ENCODE peak calls at places on chromosome 1, in five cellular contexts. E is GM06990, U is OCI-LY7, L is GM12865, M is cardiac fibroblast. I is an unnamed sample.

GRCh38 chr1:65172936-65173335 is 24.9 kb downstream of the AK4 start:
- DNase-seq in L (no peak), M (no peak), E (no peak), U (no peak), I (no peak)

GRCh38 chr1:89069955-89070354 is 4.9 kb upstream of the GBP1 start:
- DNase-seq in L (no peak), U (peak), E (no peak), M (peak), I (no peak)

GRCh38 chr1:244761279-244761678 is 74.2 kb upstream of the COX20 start:
- DNase-seq in E (no peak), M (no peak), U (no peak), L (no peak), I (no peak)

GRCh38 chr1:145906954-145907755 is 2.7 kb downstream of the ITGA10 start:
- DNase-seq in E (no peak), M (peak), L (no peak), U (no peak), I (no peak)

GRCh38 chr1:159780583-159781582 is at the start of gene DUSP23:
- DNase-seq in U (peak), M (peak), E (peak), L (peak), I (peak)

GRCh38 chr1:46528297-46528955 is 23.0 kb downstream of the KNCN start:
- DNase-seq in M (peak), L (no peak), E (no peak), U (peak), I (no peak)

GRCh38 chr1:204725821-204726448 is 40.4 kb upstream of the LRRN2 start:
- DNase-seq in U (no peak), E (no peak), M (no peak), L (no peak), I (no peak)

GRCh38 chr1:115496904-115497527 is 144.8 kb upstream of the VANGL1 start:
- DNase-seq in M (peak), L (no peak), E (no peak), U (no peak), I (no peak)

GRCh38 chr1:86765073-86765472 is 60.7 kb downstream of the SH3GLB1 start:
- DNase-seq in U (no peak), E (no peak), M (no peak), L (no peak), I (no peak)

GRCh38 chr1:38502772-38503171 is 356.8 kb downstream of the RRAGC start:
- DNase-seq in L (peak), U (peak), E (no peak), M (no peak), I (peak)

GRCh38 chr1:50208296-50208695 is 99.6 kb downstream of the ELAVL4 start:
- DNase-seq in U (no peak), L (no peak), M (no peak), E (no peak), I (no peak)

GRCh38 chr1:228362141-228362883 is 44.3 kb downstream of the TRIM11 start:
- DNase-seq in U (no peak), L (no peak), M (no peak), E (no peak), I (no peak)

GRCh38 chr1:93839307-93839706 is 39.7 kb downstream of the DNTTIP2 start:
- DNase-seq in E (no peak), U (no peak), L (no peak), M (peak), I (no peak)

GRCh38 chr1:243508303-243508713 is 252.5 kb downstream of the SDCCAG8 start:
- DNase-seq in E (no peak), U (no peak), L (no peak), M (no peak), I (no peak)

GRCh38 chr1:245105042-245105441 is 49.7 kb upstream of the KIF26B start:
- DNase-seq in M (no peak), L (no peak), U (no peak), E (no peak), I (no peak)

GRCh38 chr1:199038188-199038587 is 399.3 kb downstream of the PTPRC start:
- DNase-seq in M (no peak), U (no peak), E (no peak), L (no peak), I (no peak)

GRCh38 chr1:200150721-200151120 is 123.2 kb downstream of the NR5A2 start:
- DNase-seq in L (peak), U (no peak), E (no peak), M (peak), I (no peak)

GRCh38 chr1:181033799-181034391 is at the start of gene MR1:
- DNase-seq in E (peak), L (peak), U (peak), M (peak), I (no peak)

GRCh38 chr1:61079898-61080336 is 2.4 kb upstream of the NFIA start:
- DNase-seq in L (no peak), U (no peak), M (peak), E (no peak), I (peak)

GRCh38 chr1:193406901-193407300 is 220.5 kb upstream of the B3GALT2 start:
- DNase-seq in E (peak), L (peak), M (peak), U (peak), I (no peak)

GRCh38 chr1:82318921-82319320 is 518.2 kb downstream of the ADGRL2 start:
- DNase-seq in M (peak), U (no peak), E (no peak), L (no peak), I (no peak)

GRCh38 chr1:26752519-26752918 is 35.2 kb upstream of the PIGV start:
- DNase-seq in L (no peak), E (no peak), M (no peak), U (no peak), I (no peak)

GRCh38 chr1:59128784-59129227 is 168.1 kb upstream of the FGGY start:
- DNase-seq in M (peak), E (no peak), U (no peak), L (no peak), I (no peak)

GRCh38 chr1:236837897-236838296 is 42.8 kb downstream of the MTR start:
- DNase-seq in L (no peak), U (no peak), M (no peak), E (no peak), I (no peak)

GRCh38 chr1:151839457-151840409 is at the start of gene C2CD4D:
- DNase-seq in M (no peak), E (peak), L (peak), U (no peak), I (peak)

GRCh38 chr1:112524251-112524650 is 15.5 kb downstream of the WNT2B start:
- DNase-seq in E (no peak), M (peak), L (no peak), U (no peak), I (no peak)

GRCh38 chr1:30749691-30750583 is 7.6 kb downstream of the LAPTM5 start:
- DNase-seq in U (peak), E (peak), M (no peak), L (peak), I (no peak)

GRCh38 chr1:94540440-94541174 is 952 bp downstream of the F3 start:
- DNase-seq in E (no peak), L (no peak), U (no peak), M (no peak), I (no peak)

GRCh38 chr1:229129306-229130027 is 141.4 kb upstream of the RAB4A start:
- DNase-seq in L (no peak), E (no peak), U (peak), M (no peak), I (no peak)

GRCh38 chr1:147545133-147545532 is 3.8 kb downstream of the BCL9 start:
- DNase-seq in L (peak), M (peak), U (peak), E (peak), I (no peak)

GRCh38 chr1:225754940-225755635 is 22.5 kb upstream of the SRP9 start:
- DNase-seq in U (no peak), L (no peak), M (peak), E (no peak), I (no peak)

GRCh38 chr1:16617101-16617727 is 3.9 kb upstream of the NBPF1 start:
- DNase-seq in M (no peak), U (no peak), E (no peak), L (no peak), I (no peak)

GRCh38 chr1:196034080-196034706 is 574.0 kb downstream of the KCNT2 start:
- DNase-seq in M (no peak), U (no peak), L (no peak), E (no peak), I (no peak)

GRCh38 chr1:17539526-17540254 is at the start of gene ARHGEF10L:
- DNase-seq in M (peak), E (no peak), U (no peak), L (no peak), I (peak)

GRCh38 chr1:240242601-240243144 is 151.0 kb downstream of the FMN2 start:
- DNase-seq in E (no peak), L (no peak), U (no peak), M (peak), I (no peak)

GRCh38 chr1:226444901-226445300 is 37.0 kb upstream of the PARP1 start:
- DNase-seq in U (peak), E (peak), M (no peak), L (peak), I (no peak)

GRCh38 chr1:49622877-49623276 is 400.9 kb downstream of the AGBL4 start:
- DNase-seq in E (no peak), M (no peak), U (no peak), L (no peak), I (no peak)

GRCh38 chr1:187464320-187464719 is 635.6 kb downstream of the PLA2G4A start:
- DNase-seq in L (no peak), E (no peak), U (no peak), M (no peak), I (no peak)

GRCh38 chr1:187465441-187465840 is 636.7 kb downstream of the PLA2G4A start:
- DNase-seq in E (no peak), L (no peak), M (no peak), U (no peak), I (no peak)

GRCh38 chr1:187460093-187460492 is 631.3 kb downstream of the PLA2G4A start:
- DNase-seq in M (no peak), L (no peak), E (no peak), U (no peak), I (no peak)
- TF ChIP-seq CTCF in M (no peak), L (no peak), E (no peak), U (no peak), I (no peak)

GRCh38 chr1:99176753-99177152 is 87.5 kb upstream of the PLPPR4 start:
- DNase-seq in E (no peak), M (peak), L (no peak), U (no peak), I (no peak)

GRCh38 chr1:99180343-99180808 is 83.9 kb upstream of the PLPPR4 start:
- DNase-seq in M (peak), L (peak), E (peak), U (peak), I (peak)

GRCh38 chr1:99180915-99181314 is 83.4 kb upstream of the PLPPR4 start:
- DNase-seq in U (no peak), E (no peak), M (no peak), L (no peak), I (no peak)

GRCh38 chr1:99173900-99174299 is 90.4 kb upstream of the PLPPR4 start:
- DNase-seq in M (no peak), L (no peak), E (no peak), U (no peak), I (no peak)

GRCh38 chr1:99177465-99177864 is 86.8 kb upstream of the PLPPR4 start:
- DNase-seq in E (no peak), L (no peak), U (no peak), M (peak), I (no peak)
- TF ChIP-seq CTCF in E (no peak), L (no peak), U (peak), M (no peak), I (peak)

GRCh38 chr1:154324669-154325582 is at the start of gene ATP8B2:
- DNase-seq in M (peak), L (peak), U (peak), E (peak), I (peak)

GRCh38 chr1:154327466-154328317 is 2.4 kb downstream of the ATP8B2 start:
- DNase-seq in U (peak), M (no peak), E (peak), L (peak), I (no peak)

GRCh38 chr1:154326546-154327465 is 1.5 kb downstream of the ATP8B2 start:
- DNase-seq in E (no peak), U (no peak), M (peak), L (no peak), I (no peak)

GRCh38 chr1:154324241-154324640 is 1.1 kb upstream of the ATP8B2 start:
- DNase-seq in M (no peak), L (no peak), E (no peak), U (no peak), I (no peak)

DNA sequence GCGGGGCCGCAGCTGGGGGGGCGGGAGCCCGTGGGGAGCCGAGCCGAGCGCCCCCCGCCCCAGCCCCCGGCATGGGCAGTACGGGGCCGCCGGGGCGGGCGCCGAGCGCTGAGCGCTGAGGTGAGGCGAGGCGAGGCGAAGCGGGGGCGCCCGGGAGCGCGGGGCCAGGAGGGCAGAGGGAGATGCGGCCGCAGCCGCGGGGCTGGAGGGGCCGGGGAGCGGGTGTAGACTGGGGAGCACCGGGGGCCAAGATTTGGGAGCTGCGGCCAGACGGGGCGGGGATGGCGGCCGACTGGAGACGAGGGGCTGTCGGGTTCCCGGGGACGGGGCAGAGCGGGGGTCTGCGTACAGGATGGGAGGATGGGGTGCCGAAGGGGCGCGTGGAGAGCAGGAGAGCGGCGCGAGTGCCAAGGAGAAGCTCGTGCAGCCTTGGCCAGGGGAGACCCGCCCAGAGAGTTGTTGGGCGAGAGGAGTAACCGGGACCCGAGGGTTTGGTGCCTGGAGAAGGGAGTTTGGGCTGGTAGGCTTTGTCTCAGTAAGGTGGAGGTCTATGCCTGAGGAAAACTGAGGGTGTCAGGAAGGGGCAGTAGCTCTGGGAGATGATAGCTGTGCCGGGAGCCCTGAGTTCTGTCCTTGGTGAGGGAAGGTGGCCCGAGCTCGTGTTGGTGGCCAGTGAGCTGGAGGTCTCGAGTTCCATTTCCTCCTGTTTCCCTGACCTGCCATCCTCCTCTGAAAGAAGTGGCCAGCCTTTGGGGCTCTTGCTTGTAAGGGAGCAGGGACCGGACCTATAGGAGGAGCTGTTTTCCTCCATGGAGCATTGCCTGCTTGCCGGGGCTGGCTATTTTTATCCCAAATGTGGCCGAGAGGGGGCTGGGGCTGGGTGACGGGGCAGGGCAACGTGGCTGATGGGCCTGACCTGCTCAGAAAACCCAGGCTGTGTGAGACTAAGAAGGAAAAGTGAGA is 539 bp downstream of the ATP8B2 start:
- DNase-seq in M (peak), U (peak), E (peak), L (peak), I (peak)
- TF ChIP-seq CTCF in M (peak), U (peak), E (peak), L (no peak), I (peak)

GRCh38 chr1:108120163-108120562 is 80.0 kb downstream of the SLC25A24 start:
- DNase-seq in U (no peak), M (no peak), L (no peak), E (no peak), I (no peak)

GRCh38 chr1:108124622-108125311 is 75.4 kb downstream of the SLC25A24 start:
- DNase-seq in L (no peak), U (no peak), E (no peak), M (no peak), I (no peak)

GRCh38 chr1:108119500-108119899 is 80.6 kb downstream of the SLC25A24 start:
- DNase-seq in E (no peak), U (no peak), M (no peak), L (no peak), I (no peak)

GRCh38 chr1:108124023-108124422 is 76.1 kb downstream of the SLC25A24 start:
- DNase-seq in E (no peak), M (no peak), L (no peak), U (no peak), I (no peak)

DNA sequence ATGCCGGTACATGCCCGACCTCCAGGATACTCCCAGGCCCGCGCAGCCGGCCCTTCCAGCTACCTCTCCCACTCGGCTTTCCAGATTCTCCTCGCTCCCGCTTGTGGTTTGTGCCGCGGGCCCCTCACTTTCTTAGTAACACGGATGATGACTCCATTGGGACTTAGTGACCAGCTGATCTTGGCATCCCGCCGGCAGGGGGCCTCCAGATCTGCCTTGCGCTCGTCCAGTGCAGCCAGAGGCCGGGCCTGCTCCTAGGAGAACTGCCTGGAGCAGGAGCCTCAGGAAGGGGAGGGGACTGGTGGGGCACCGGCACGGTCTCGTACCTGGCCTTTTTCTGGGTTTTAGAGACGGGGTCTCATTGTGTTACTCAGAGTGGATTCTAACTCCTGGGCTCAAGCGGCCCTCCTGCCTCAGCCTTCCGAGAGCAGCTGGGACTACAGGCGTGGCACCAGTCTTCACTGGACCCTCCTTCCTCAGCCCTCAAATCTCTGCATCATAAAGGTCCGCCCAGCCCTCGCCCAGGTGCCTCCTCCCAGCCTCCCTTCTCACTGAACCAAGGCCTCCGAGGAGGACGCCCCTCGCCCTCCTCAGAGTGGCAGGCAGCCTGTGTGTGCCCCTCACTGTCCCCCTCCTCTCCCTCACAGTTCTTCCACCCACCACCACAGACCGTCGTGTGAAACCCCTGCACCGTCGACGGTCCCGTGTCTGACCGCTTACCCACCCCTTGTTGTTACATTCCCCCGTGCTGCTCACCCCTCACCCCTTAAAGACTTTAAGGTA is 78.6 kb downstream of the SLC25A24 start:
- DNase-seq in E (no peak), M (peak), U (no peak), L (no peak), I (no peak)
- TF ChIP-seq CTCF in E (no peak), M (peak), U (no peak), L (no peak), I (peak)

DNA sequence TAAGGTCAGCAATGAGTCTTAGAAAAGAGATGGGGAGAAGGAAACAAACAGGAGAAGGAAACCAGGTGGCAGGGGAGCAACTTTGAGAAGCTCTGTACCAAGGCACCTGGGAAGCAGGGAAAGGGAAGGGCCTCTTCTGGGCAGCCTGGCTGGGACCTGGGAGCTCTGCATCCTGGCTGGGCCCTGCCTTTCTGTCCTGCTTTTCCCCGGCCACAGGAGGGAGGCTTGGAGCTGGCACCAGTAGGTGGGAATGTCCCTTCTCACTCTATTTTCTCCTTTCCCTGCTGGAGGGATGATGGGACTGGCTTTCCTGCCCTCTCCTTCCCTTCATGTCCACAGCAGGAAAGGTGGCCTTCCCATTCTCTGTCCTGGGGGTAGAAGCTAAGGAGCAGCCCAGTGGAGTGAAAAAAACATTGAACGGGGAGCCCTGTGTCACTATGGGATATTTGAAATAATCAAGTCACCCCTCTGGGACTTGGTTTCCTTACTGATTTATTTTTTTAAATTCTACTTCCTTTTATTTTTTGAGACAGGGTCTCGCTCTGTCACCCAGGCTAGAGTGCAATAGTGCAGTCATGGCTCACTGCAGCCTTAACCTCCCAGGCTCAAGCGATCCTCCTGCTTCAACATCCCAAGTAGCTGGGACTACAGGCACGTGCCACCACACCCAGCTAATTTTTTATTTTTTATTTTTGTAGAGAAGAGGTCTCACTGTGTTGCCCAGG is 5.1 kb upstream of the NES start:
- DNase-seq in M (no peak), E (no peak), L (no peak), U (no peak), I (no peak)
- TF ChIP-seq CTCF in M (no peak), E (no peak), L (no peak), U (no peak), I (no peak)

DNA sequence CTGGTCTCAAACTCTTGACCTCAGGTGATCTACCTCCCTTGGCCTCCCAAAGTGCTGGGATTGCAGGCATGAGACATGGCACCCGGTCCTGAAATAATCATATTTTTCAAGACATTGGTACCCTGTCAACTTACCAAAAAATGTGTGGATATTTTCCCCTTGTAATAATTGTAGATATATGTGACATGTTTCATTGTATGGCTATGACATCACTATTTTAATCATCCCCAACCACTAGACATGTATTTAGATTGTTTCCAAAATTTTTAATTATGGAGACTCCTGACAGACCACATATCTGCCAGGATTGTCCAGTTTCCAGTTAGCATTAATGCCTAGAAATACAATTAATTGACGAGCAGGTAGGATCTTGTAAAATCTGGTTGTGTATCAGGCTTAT is 96.7 kb upstream of the NEGR1 start:
- DNase-seq in U (no peak), E (no peak), M (no peak), L (no peak), I (no peak)
- TF ChIP-seq CTCF in U (no peak), E (no peak), M (no peak), L (no peak), I (no peak)

I was measured in neural crest cell.